ENCODE peak calls at places on chromosomes 7 and 10, in nine cellular contexts. L is activated CD4-positive, alpha-beta T cell treated with anti-CD3 and anti-CD28 coated beads, Interleukin-2, amount 10 ng/mL, durations not matched to agents 7 days and 5 days; G is CD8-positive, alpha-beta T cell; F is kidney tubule cell; T is PC-3; U is NCI-H1105; V is activated CD8-positive, alpha-beta T cell treated with anti-CD3 and anti-CD28 coated beads, Interleukin-2, amount 10 ng/mL, durations not matched to agents 7 days and 5 days; P is LoVo; A is fibroblast of lung. B is an unnamed sample.

GRCh38 chr10:26890956-26891355 is 30.2 kb upstream of the ABI1 start:
- DNase-seq in L (peak; percentile 69), G (no peak), F (peak; percentile 78), T (peak; percentile 82), U (no peak), V (peak; percentile 66), P (no peak), A (peak; percentile 76), B (peak; percentile 48)

GRCh38 chr7:47432988-47433895 is 148.7 kb downstream of the TNS3 start:
- DNase-seq in L (no peak), G (no peak), F (no peak), T (no peak), U (no peak), V (no peak), P (no peak), A (peak; percentile 32), B (no peak)

GRCh38 chr10:34748357-34748756 is 66.7 kb downstream of the PARD3 start:
- DNase-seq in L (no peak), G (no peak), F (no peak), T (no peak), U (no peak), V (no peak), P (no peak), A (no peak), B (no peak)

GRCh38 chr7:15461576-15461975 is 100.2 kb downstream of the AGMO start:
- DNase-seq in L (no peak), G (no peak), F (peak; percentile 72), T (peak; percentile 57), U (no peak), V (no peak), P (no peak), A (peak; percentile 89), B (no peak)

GRCh38 chr10:111081595-111081994 is 4.8 kb downstream of the ADRA2A start:
- DNase-seq in L (no peak), G (no peak), F (no peak), T (no peak), U (no peak), V (no peak), P (no peak), A (no peak), B (no peak)

GRCh38 chr7:123140561-123140960 is 59.2 kb downstream of the SLC13A1 start:
- DNase-seq in L (no peak), G (no peak), F (no peak), T (no peak), U (no peak), V (no peak), P (no peak), A (no peak), B (no peak)

GRCh38 chr7:105618016-105618296 is 36.7 kb upstream of the EFCAB10 start:
- DNase-seq in L (no peak), G (no peak), F (no peak), T (no peak), U (no peak), V (no peak), P (no peak), A (no peak), B (no peak)

GRCh38 chr7:42770106-42770505 is 141.8 kb downstream of the C7orf25 start:
- DNase-seq in L (no peak), G (no peak), F (no peak), T (peak; percentile 54), U (no peak), V (no peak), P (no peak), A (no peak), B (no peak)

GRCh38 chr10:116265686-116266085 is 7.3 kb downstream of the GFRA1 start:
- DNase-seq in L (no peak), G (no peak), F (no peak), T (no peak), U (no peak), V (no peak), P (no peak), A (no peak), B (peak; percentile 7)

GRCh38 chr7:148700693-148701092 is 2.0 kb downstream of the CUL1 start:
- DNase-seq in L (peak; percentile 65), G (no peak), F (peak; percentile 42), T (peak; percentile 25), U (no peak), V (peak; percentile 63), P (no peak), A (peak; percentile 47), B (peak; percentile 49)

GRCh38 chr10:33067481-33067880 is 109.5 kb upstream of the ITGB1 start:
- DNase-seq in L (no peak), G (no peak), F (no peak), T (no peak), U (no peak), V (no peak), P (no peak), A (peak; percentile 21), B (no peak)